ENCODE peak calls at places on chromosomes 2 and 18, in ten cellular contexts. M is central memory CD4-positive, alpha-beta T cell; X is frontal cortex; R is stimulated activated CD4-positive, alpha-beta T cell treated with anti-CD3 and anti-CD28 coated beads, Interleukin-1b, Interleukin-23, amount 100 ng/mL, for 1 hour; E is AG10803; Q is NCI-H510A treated with DMSO at 0.1 percent for 48 hours; Z is activated CD8-positive, alpha-beta memory T cell treated with anti-CD3 and anti-CD28 coated beads, Interleukin-2, amount 50 U/mL, for 48 hours; G is stimulated activated CD8-positive, alpha-beta memory T cell treated with anti-CD3 and anti-CD28 coated beads, Interleukin-7, amount 100 ng/mL, for 1 hour; C is NCI-H2029; W is activated T-cell treated with anti-CD3 and anti-CD28 coated beads for 24 hours. D is an unnamed sample.

GRCh38 chr2:197092431-197092830 is 165.9 kb upstream of the PGAP1 start:
- DNase-seq in G (no peak), R (no peak), Z (no peak), C (no peak), E (peak), W (no peak), Q (peak), M (no peak), X (no peak), D (no peak)

GRCh38 chr2:120710256-120710655 is 25.4 kb upstream of the GLI2 start:
- DNase-seq in M (no peak), G (no peak), C (no peak), E (peak), Q (no peak), X (no peak), R (no peak), W (no peak), Z (no peak), D (no peak)

GRCh38 chr18:11976463-11976862 is 4.8 kb upstream of the IMPA2 start:
- DNase-seq in G (no peak), E (no peak), Z (no peak), Q (no peak), R (no peak), X (no peak), W (no peak), M (no peak), C (no peak), D (no peak)

GRCh38 chr2:27307545-27308358 is 493 bp downstream of the UCN start:
- DNase-seq in M (no peak), E (no peak), Z (no peak), X (no peak), W (no peak), R (no peak), G (no peak), C (no peak), Q (no peak), D (no peak)

GRCh38 chr2:124538549-124538948 is 513.5 kb downstream of the CNTNAP5 start:
- DNase-seq in C (no peak), Z (no peak), Q (no peak), R (no peak), G (no peak), X (no peak), W (no peak), M (no peak), E (no peak), D (no peak)

GRCh38 chr2:25021963-25022362 is 19.9 kb upstream of the EFR3B start:
- DNase-seq in E (no peak), X (no peak), R (no peak), Q (no peak), M (no peak), C (no peak), G (no peak), W (no peak), Z (no peak), D (no peak)

GRCh38 chr2:158459161-158460003 is 2.6 kb downstream of the PKP4 start:
- DNase-seq in X (no peak), W (no peak), C (no peak), Z (no peak), G (no peak), E (no peak), M (no peak), Q (peak), R (no peak), D (no peak)

GRCh38 chr2:75465317-75465998 is 95.3 kb downstream of the EVA1A start:
- DNase-seq in C (peak), E (peak), Z (no peak), M (no peak), G (no peak), X (no peak), W (no peak), Q (peak), R (no peak), D (no peak)

GRCh38 chr18:73691118-73691517 is 456.5 kb downstream of the FBXO15 start:
- DNase-seq in Z (no peak), G (no peak), X (no peak), E (peak), W (no peak), R (no peak), C (no peak), M (no peak), Q (no peak), D (no peak)

GRCh38 chr2:107025869-107026380 is 140.0 kb upstream of the ST6GAL2 start:
- DNase-seq in G (no peak), E (peak), Z (no peak), W (no peak), R (no peak), Q (no peak), X (no peak), M (no peak), C (no peak), D (no peak)

GRCh38 chr2:13666582-13667414 is 950.1 kb downstream of the TRIB2 start:
- DNase-seq in X (no peak), M (no peak), R (no peak), Q (no peak), E (no peak), Z (no peak), W (no peak), C (no peak), G (no peak), D (no peak)

GRCh38 chr2:204665244-204665643 is 120.0 kb downstream of the PARD3B start:
- DNase-seq in E (peak), X (no peak), M (no peak), Z (no peak), G (no peak), W (no peak), R (no peak), C (no peak), Q (no peak), D (no peak)